ENCODE peak calls at places on chromosomes 11 and 22, in nine cellular contexts. X is tibial nerve, Y is ovary, C is A549, O is transverse colon, N is body of pancreas, P is IMR-90, V is adrenal gland, J is sigmoid colon. H is an unnamed sample.

GRCh38 chr22:38038890-38039812 is 18.1 kb upstream of the PICK1 start:
- DNase-seq in Y (no peak), N (no peak), P (no peak), O (no peak), J (no peak), C (no peak), V (no peak), X (no peak), H (peak; percentile 70)

GRCh38 chr11:28585007-28585406 is 476.8 kb downstream of the METTL15 start:
- DNase-seq in J (no peak), X (no peak), P (peak; percentile 84), N (no peak), O (no peak), Y (no peak), V (no peak), C (no peak), H (no peak)

GRCh38 chr11:15379483-15379882 is 264.8 kb downstream of the INSC start:
- DNase-seq in Y (no peak), O (no peak), N (no peak), P (no peak), X (no peak), V (no peak), C (no peak), J (no peak), H (no peak)

GRCh38 chr11:134646561-134646960 is 234.5 kb upstream of the B3GAT1 start:
- DNase-seq in C (no peak), P (no peak), Y (no peak), J (peak; percentile 29), X (no peak), N (no peak), O (no peak), V (no peak), H (no peak)

GRCh38 chr11:82533628-82534353 is 199.9 kb downstream of the FAM181B start:
- DNase-seq in C (no peak), Y (no peak), X (no peak), N (no peak), O (no peak), P (no peak), V (no peak), J (no peak), H (no peak)

GRCh38 chr22:29718949-29719893 is 582 bp upstream of the CABP7 start:
- DNase-seq in V (no peak), J (no peak), X (no peak), P (no peak), N (no peak), C (no peak), O (no peak), Y (no peak), H (no peak)

GRCh38 chr11:8832571-8833260 is 78.3 kb upstream of the AKIP1 start:
- DNase-seq in Y (no peak), V (no peak), X (no peak), P (peak; percentile 83), J (peak; percentile 64), N (no peak), C (no peak), O (no peak), H (no peak)

GRCh38 chr11:47489395-47489755 is 40.4 kb upstream of the RAPSN start:
- DNase-seq in J (no peak), Y (no peak), X (no peak), V (no peak), P (peak; percentile 82), O (no peak), C (no peak), N (no peak), H (no peak)

GRCh38 chr22:45582236-45582954 is 79.7 kb downstream of the FBLN1 start:
- DNase-seq in C (no peak), V (no peak), Y (no peak), N (no peak), P (no peak), J (no peak), X (no peak), O (no peak), H (no peak)

GRCh38 chr22:47450876-47451475 is 688.5 kb downstream of the TBC1D22A start:
- DNase-seq in Y (no peak), V (no peak), J (no peak), C (no peak), N (no peak), P (no peak), O (no peak), X (no peak), H (no peak)
- H3K9me3 ChIP-seq in Y (no peaks in the 10 kb centered on the region), V (no peaks in the 10 kb centered on the region), J (peaks cover 2% of the 10 kb centered on the region), C (peaks cover 2% of the 10 kb centered on the region), N (no peaks in the 10 kb centered on the region), P (peaks cover 55% of the 10 kb centered on the region), O (no peaks in the 10 kb centered on the region), X (no peaks in the 10 kb centered on the region), H (peaks cover 25% of the 10 kb centered on the region)

DNA sequence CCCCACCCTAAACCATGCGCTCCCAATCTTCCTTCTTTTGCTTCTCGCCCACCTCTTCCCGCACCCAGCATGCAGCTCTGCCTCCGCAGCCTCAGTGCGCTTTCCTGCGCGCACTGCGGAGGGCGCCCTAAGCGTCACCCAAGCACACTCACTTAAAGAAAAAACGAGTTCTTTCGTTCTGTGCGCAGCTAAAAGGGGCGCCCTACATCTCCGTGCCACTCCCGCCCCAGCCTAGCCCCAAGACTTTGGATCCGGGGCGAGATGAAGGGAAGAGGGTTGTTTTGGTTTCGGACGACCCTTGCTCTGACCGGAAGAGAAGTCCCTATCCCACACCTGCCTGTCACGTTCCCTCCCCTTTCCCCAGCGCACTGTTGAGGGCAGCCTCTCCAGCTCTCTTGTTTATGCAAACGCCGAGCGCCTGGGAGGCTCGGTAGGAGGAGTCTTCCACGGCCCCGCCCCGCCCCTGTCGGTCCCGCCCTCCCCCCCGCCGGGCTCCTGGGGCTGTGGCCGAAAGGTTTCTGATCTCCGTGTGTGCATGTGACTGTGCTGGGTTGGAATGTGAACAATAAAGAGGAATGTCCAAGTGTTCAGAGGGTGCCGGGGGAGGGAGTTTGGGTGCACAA is 5.3 kb downstream of the VSIG2 start:
- DNase-seq in O (peak; percentile 94), V (peak; percentile 76), C (peak; percentile 85), J (no peak), P (peak; percentile 72), Y (peak; percentile 50), X (no peak), N (peak; percentile 87), H (peak; percentile 76)
- TF ChIP-seq POLR2A in O (peak; percentile 92), V (no peak), C (no peak), J (peak; percentile 64), P (no peak), Y (no peak), X (no peak), N (peak; percentile 46), H (no peak)

GRCh38 chr11:50080256-50080655 is 47.6 kb downstream of the OR4C45 start:
- DNase-seq in P (no peak), X (no peak), O (no peak), Y (no peak), V (no peak), J (no peak), N (no peak), C (no peak), H (no peak)
- H3K9me3 ChIP-seq in P (peaks cover 22% of the 10 kb centered on the region), X (no peaks in the 10 kb centered on the region), O (peaks cover 7% of the 10 kb centered on the region), Y (no peaks in the 10 kb centered on the region), V (no peaks in the 10 kb centered on the region), J (peaks cover 8% of the 10 kb centered on the region), N (no peaks in the 10 kb centered on the region), C (peaks cover 4% of the 10 kb centered on the region), H (no peaks in the 10 kb centered on the region)

DNA sequence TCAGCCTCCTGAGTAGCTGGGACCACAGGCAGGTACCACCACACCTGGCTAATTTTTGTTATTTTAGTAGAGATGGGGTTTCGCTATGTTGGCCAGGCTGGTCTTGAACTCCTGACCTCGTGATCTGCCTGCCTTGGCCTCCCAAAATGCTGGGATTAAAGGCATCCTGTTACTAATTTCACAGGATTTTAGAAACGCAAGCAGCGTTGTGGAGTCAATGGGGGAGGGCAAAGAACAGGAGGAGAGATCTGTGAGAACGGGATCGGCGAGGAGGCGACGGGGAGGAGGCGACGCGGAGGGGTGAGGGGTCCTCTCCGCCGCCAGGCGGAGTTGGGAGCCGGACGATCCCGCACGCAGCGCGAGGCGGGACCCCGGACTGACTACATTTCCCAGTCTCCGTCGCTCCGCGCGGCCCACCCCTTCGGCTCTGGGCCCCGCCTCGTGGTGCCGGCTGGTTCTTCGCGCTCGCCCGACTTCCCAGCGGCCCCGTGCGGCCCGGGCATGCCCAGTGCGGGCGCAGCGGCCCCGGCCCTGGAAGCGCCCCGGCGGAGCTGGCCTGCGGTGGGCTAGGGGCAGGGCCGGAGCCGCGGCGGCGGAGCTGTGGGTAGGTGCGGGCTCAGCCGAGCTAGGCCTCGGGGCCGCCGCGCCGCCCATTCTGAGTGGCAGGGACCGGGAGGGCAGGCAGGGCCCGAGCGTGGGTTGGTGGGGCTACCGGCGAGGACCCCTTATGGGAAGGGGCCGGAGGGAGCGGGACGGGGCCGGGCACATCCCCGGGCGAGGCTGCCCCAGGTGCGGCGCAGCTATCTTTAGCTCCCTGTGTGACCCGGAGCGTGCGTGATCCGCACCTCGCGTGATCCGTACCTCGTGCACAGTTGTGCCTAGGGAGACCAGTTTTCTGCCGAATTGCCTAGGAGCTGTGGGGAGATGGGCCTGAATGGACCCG is at the start of gene EI24:
- DNase-seq in V (peak; percentile 91), N (peak; percentile 94), Y (peak; percentile 87), O (peak; percentile 93), C (peak; percentile 65), X (peak; percentile 79), J (peak; percentile 94), P (peak; percentile 90), H (peak; percentile 95)
- TF ChIP-seq POLR2A in V (peak; percentile 79), N (peak; percentile 80), Y (peak; percentile 42), O (peak; percentile 31), C (peak; percentile 75), X (peak; percentile 76), J (no peak), P (peak; percentile 71), H (peak; percentile 88)

GRCh38 chr22:49033616-49034015 is 794.1 kb downstream of the BRD1 start:
- DNase-seq in C (no peak), V (no peak), Y (no peak), P (no peak), J (no peak), N (no peak), O (no peak), X (no peak), H (no peak)

GRCh38 chr22:49036513-49036912 is 791.2 kb downstream of the BRD1 start:
- DNase-seq in V (no peak), O (no peak), X (no peak), N (no peak), Y (no peak), C (no peak), J (no peak), P (no peak), H (no peak)

GRCh38 chr22:49035818-49036457 is 791.7 kb downstream of the BRD1 start:
- DNase-seq in X (no peak), J (peak; percentile 42), C (no peak), P (no peak), O (no peak), N (no peak), Y (no peak), V (no peak), H (peak; percentile 9)

GRCh38 chr22:49032821-49033220 is 794.9 kb downstream of the BRD1 start:
- DNase-seq in O (no peak), J (no peak), C (no peak), X (no peak), V (no peak), P (no peak), Y (no peak), N (no peak), H (no peak)

GRCh38 chr22:49034836-49035817 is 792.5 kb downstream of the BRD1 start:
- DNase-seq in J (no peak), V (no peak), Y (no peak), X (no peak), P (no peak), O (no peak), C (no peak), N (no peak), H (no peak)
- H3K9me3 ChIP-seq in J (no peaks in the 10 kb centered on the region), V (no peaks in the 10 kb centered on the region), Y (no peaks in the 10 kb centered on the region), X (no peaks in the 10 kb centered on the region), P (peaks cover 49% of the 10 kb centered on the region), O (no peaks in the 10 kb centered on the region), C (no peaks in the 10 kb centered on the region), N (no peaks in the 10 kb centered on the region), H (no peaks in the 10 kb centered on the region)